ENCODE peak calls at places on chromosomes 4 and X, in seven cellular contexts. I is anterior cingulate cortex, V is left kidney, F is NCI-H2029 treated with DMSO at 0.1 percent for 48 hours, Z is kidney tubule cell, P is RCC 7860, Q is RWPE1. D is an unnamed sample.

GRCh38 chr4:128858875-128859696 is 49.6 kb downstream of the JADE1 start:
- DNase-seq in Q (no peak), I (no peak), Z (no peak), P (no peak), V (peak; percentile 9), F (no peak), D (no peak)

GRCh38 chr4:38688676-38689355 is 24.8 kb downstream of the KLF3 start:
- DNase-seq in I (no peak), P (no peak), Q (no peak), F (no peak), V (no peak), Z (no peak), D (no peak)

GRCh38 chr4:2432991-2433530 is 14.3 kb downstream of the CFAP99 start:
- DNase-seq in V (peak; percentile 60), Q (no peak), F (no peak), P (peak; percentile 86), Z (peak; percentile 79), I (peak; percentile 92), D (no peak)

GRCh38 chr4:164252286-164252685 is 501.6 kb upstream of the SMIM31 start:
- DNase-seq in I (peak; percentile 70), F (no peak), Q (no peak), V (peak; percentile 2), Z (peak; percentile 34), P (no peak), D (no peak)

GRCh38 chr4:2812985-2813384 is 20.1 kb downstream of the SH3BP2 start:
- DNase-seq in F (no peak), V (no peak), P (no peak), Z (no peak), Q (no peak), I (no peak), D (no peak)

GRCh38 chr4:42488114-42488513 is 90.8 kb downstream of the SHISA3 start:
- DNase-seq in I (no peak), Z (no peak), Q (no peak), V (no peak), P (no peak), F (no peak), D (no peak)

GRCh38 chr4:3369781-3370660 is 71.7 kb upstream of the HGFAC start:
- DNase-seq in I (no peak), P (peak; percentile 60), Q (no peak), Z (peak; percentile 60), V (peak; percentile 81), F (no peak), D (no peak)

GRCh38 chr4:36824682-36825081 is 419.9 kb upstream of the NWD2 start:
- DNase-seq in Q (no peak), Z (no peak), I (no peak), V (no peak), P (no peak), F (no peak), D (no peak)

GRCh38 chr4:155530290-155530689 is 136.4 kb upstream of the GUCY1A1 start:
- DNase-seq in V (no peak), Q (no peak), P (no peak), Z (no peak), F (no peak), I (no peak), D (no peak)

GRCh38 chrX:116490091-116490490 is 27.3 kb upstream of the CT83 start:
- DNase-seq in Q (no peak), P (peak; percentile 5), I (no peak), V (peak; percentile 0), Z (peak; percentile 18), F (no peak), D (no peak)

GRCh38 chr4:122803788-122804208 is 22.8 kb upstream of the FGF2 start:
- DNase-seq in P (no peak), F (no peak), I (no peak), Q (no peak), V (no peak), Z (no peak), D (no peak)

GRCh38 chrX:153379971-153380581 is 21.1 kb downstream of the PNMA6E start:
- DNase-seq in I (no peak), V (peak; percentile 21), Q (no peak), P (no peak), Z (no peak), F (no peak), D (no peak)

GRCh38 chrX:67917412-67918010 is 373.7 kb downstream of the AR start:
- DNase-seq in Q (no peak), Z (no peak), V (no peak), F (no peak), P (no peak), I (no peak), D (no peak)

GRCh38 chr4:26410385-26411293 is 79.6 kb downstream of the CCKAR start:
- DNase-seq in Z (peak; percentile 62), F (peak; percentile 48), V (peak; percentile 82), P (peak; percentile 55), Q (peak; percentile 36), I (no peak), D (peak; percentile 1)

GRCh38 chrX:153971124-153971631 is 440 bp downstream of the HCFC1 start:
- DNase-seq in Z (peak; percentile 93), F (peak; percentile 31), P (peak; percentile 67), V (peak; percentile 93), Q (peak; percentile 67), I (peak; percentile 87), D (peak; percentile 10)

GRCh38 chrX:110915120-110915519 is 119.5 kb upstream of the CHRDL1 start:
- DNase-seq in F (no peak), V (peak; percentile 32), P (no peak), Q (peak; percentile 20), I (no peak), Z (peak; percentile 20), D (no peak)

GRCh38 chrX:7706032-7706431 is 136.9 kb upstream of the VCX start:
- DNase-seq in I (no peak), F (no peak), Z (peak; percentile 2), P (no peak), Q (no peak), V (peak; percentile 7), D (peak; percentile 5)

GRCh38 chr4:168960716-168961115 is 49.3 kb downstream of the CBR4 start:
- DNase-seq in I (no peak), Q (no peak), F (no peak), V (no peak), Z (no peak), P (no peak), D (no peak)

GRCh38 chr4:1080961-1081688 is 32.2 kb downstream of the RNF212 start:
- DNase-seq in Q (peak; percentile 64), P (peak; percentile 54), I (no peak), V (no peak), Z (peak; percentile 58), F (no peak), D (peak; percentile 25)

GRCh38 chr4:80094191-80094590 is 21.2 kb upstream of the ANTXR2 start:
- DNase-seq in I (no peak), Z (no peak), P (no peak), V (no peak), F (no peak), Q (no peak), D (no peak)

D was measured in SHP77 treated with DMSO at 0.1 percent for 48 hours.